ENCODE peak calls at places on chromosomes 7 and 10, in ten cellular contexts. One of them, this sample, is unnamed.
A peak's percentile ranks its signal among the peaks of the same experiment; 100 is the strongest.

GRCh38 chr10:44426247-44427034 is 41.5 kb upstream of the CXCL12 start:
- DNase-seq in uterus: no peak
- DNase-seq in heart left ventricle: no peak
- DNase-seq in tibial nerve: no peak
- DNase-seq in GM12891: no peak
- DNase-seq in stomach: no peak
- DNase-seq in IMR-90: no peak
- DNase-seq in GM12892: no peak
- DNase-seq in ovary: no peak
- DNase-seq in body of pancreas: no peak
- DNase-seq in this sample: no peak

GRCh38 chr10:62732841-62733653 is 71.5 kb upstream of the ADO start:
- DNase-seq in body of pancreas: no peak
- DNase-seq in GM12892: peak; percentile 19
- DNase-seq in GM12891: no peak
- DNase-seq in stomach: no peak
- DNase-seq in heart left ventricle: no peak
- DNase-seq in uterus: no peak
- DNase-seq in ovary: no peak
- DNase-seq in IMR-90: peak; percentile 74
- DNase-seq in tibial nerve: no peak
- DNase-seq in this sample: no peak

GRCh38 chr7:68537228-68538071 is 1060.8 kb upstream of the AUTS2 start:
- DNase-seq in uterus: no peak
- DNase-seq in stomach: no peak
- DNase-seq in GM12891: no peak
- DNase-seq in ovary: no peak
- DNase-seq in body of pancreas: no peak
- DNase-seq in GM12892: no peak
- DNase-seq in tibial nerve: no peak
- DNase-seq in IMR-90: no peak
- DNase-seq in heart left ventricle: no peak
- DNase-seq in this sample: no peak

GRCh38 chr7:76343294-76343930 is 15.4 kb downstream of the YWHAG start:
- DNase-seq in ovary: no peak
- DNase-seq in uterus: no peak
- DNase-seq in GM12891: no peak
- DNase-seq in body of pancreas: no peak
- DNase-seq in IMR-90: peak; percentile 59
- DNase-seq in tibial nerve: no peak
- DNase-seq in GM12892: no peak
- DNase-seq in stomach: no peak
- DNase-seq in heart left ventricle: no peak
- DNase-seq in this sample: no peak

GRCh38 chr10:13206546-13207443 is 27.4 kb downstream of the UCMA start:
- DNase-seq in IMR-90: peak; percentile 61
- DNase-seq in GM12892: no peak
- DNase-seq in uterus: no peak
- DNase-seq in GM12891: no peak
- DNase-seq in tibial nerve: no peak
- DNase-seq in stomach: no peak
- DNase-seq in body of pancreas: peak; percentile 13
- DNase-seq in heart left ventricle: no peak
- DNase-seq in ovary: no peak
- DNase-seq in this sample: peak; percentile 39

GRCh38 chr7:39566056-39566921 is at the start of gene YAE1:
- DNase-seq in GM12892: peak; percentile 84
- DNase-seq in body of pancreas: peak; percentile 81
- DNase-seq in ovary: peak; percentile 80
- DNase-seq in heart left ventricle: peak; percentile 87
- DNase-seq in tibial nerve: peak; percentile 62
- DNase-seq in stomach: peak; percentile 78
- DNase-seq in GM12891: peak; percentile 81
- DNase-seq in uterus: peak; percentile 66
- DNase-seq in IMR-90: peak; percentile 64
- DNase-seq in this sample: peak; percentile 79

GRCh38 chr10:114577133-114577532 is 80.9 kb downstream of the ABLIM1 start:
- DNase-seq in heart left ventricle: no peak
- DNase-seq in body of pancreas: no peak
- DNase-seq in uterus: peak; percentile 30
- DNase-seq in GM12892: no peak
- DNase-seq in IMR-90: peak; percentile 93
- DNase-seq in GM12891: no peak
- DNase-seq in stomach: no peak
- DNase-seq in tibial nerve: no peak
- DNase-seq in ovary: no peak
- DNase-seq in this sample: peak; percentile 77

GRCh38 chr10:43044444-43045245 is 32.2 kb upstream of the RET start:
- DNase-seq in GM12891: no peak
- DNase-seq in stomach: peak; percentile 17
- DNase-seq in GM12892: no peak
- DNase-seq in uterus: no peak
- DNase-seq in heart left ventricle: no peak
- DNase-seq in ovary: peak; percentile 4
- DNase-seq in tibial nerve: peak; percentile 5
- DNase-seq in IMR-90: no peak
- DNase-seq in body of pancreas: no peak
- DNase-seq in this sample: peak; percentile 6

GRCh38 chr10:88702848-88703597 is 3.0 kb upstream of the LIPK start:
- DNase-seq in ovary: no peak
- DNase-seq in GM12892: no peak
- DNase-seq in body of pancreas: peak; percentile 70
- DNase-seq in IMR-90: peak; percentile 35
- DNase-seq in tibial nerve: no peak
- DNase-seq in heart left ventricle: no peak
- DNase-seq in GM12891: no peak
- DNase-seq in uterus: no peak
- DNase-seq in stomach: peak; percentile 37
- DNase-seq in this sample: no peak

GRCh38 chr7:8149222-8149621 is 112.7 kb downstream of the ICA1 start:
- DNase-seq in heart left ventricle: no peak
- DNase-seq in uterus: no peak
- DNase-seq in stomach: no peak
- DNase-seq in tibial nerve: no peak
- DNase-seq in ovary: no peak
- DNase-seq in GM12891: no peak
- DNase-seq in body of pancreas: no peak
- DNase-seq in GM12892: no peak
- DNase-seq in IMR-90: no peak
- DNase-seq in this sample: no peak

GRCh38 chr10:13311177-13311575 is 11.3 kb upstream of the PHYH start:
- DNase-seq in ovary: no peak
- DNase-seq in stomach: no peak
- DNase-seq in GM12891: no peak
- DNase-seq in GM12892: no peak
- DNase-seq in uterus: no peak
- DNase-seq in IMR-90: peak; percentile 4
- DNase-seq in heart left ventricle: no peak
- DNase-seq in tibial nerve: no peak
- DNase-seq in body of pancreas: no peak
- DNase-seq in this sample: no peak

GRCh38 chr7:56810466-56810865 is 321.8 kb downstream of the ZNF479 start:
- DNase-seq in body of pancreas: no peak
- DNase-seq in IMR-90: no peak
- DNase-seq in tibial nerve: no peak
- DNase-seq in stomach: no peak
- DNase-seq in GM12891: no peak
- DNase-seq in ovary: no peak
- DNase-seq in uterus: no peak
- DNase-seq in GM12892: no peak
- DNase-seq in heart left ventricle: no peak
- DNase-seq in this sample: no peak

GRCh38 chr10:60917331-60918280 is 26.4 kb downstream of the RHOBTB1 start:
- DNase-seq in IMR-90: peak; percentile 27
- DNase-seq in GM12892: no peak
- DNase-seq in body of pancreas: no peak
- DNase-seq in uterus: no peak
- DNase-seq in ovary: no peak
- DNase-seq in heart left ventricle: no peak
- DNase-seq in stomach: no peak
- DNase-seq in tibial nerve: no peak
- DNase-seq in GM12891: no peak
- DNase-seq in this sample: no peak

GRCh38 chr10:79347894-79348639 is 798 bp downstream of the PPIF start:
- DNase-seq in stomach: peak; percentile 77
- DNase-seq in GM12891: peak; percentile 82
- DNase-seq in heart left ventricle: peak; percentile 77
- DNase-seq in IMR-90: peak; percentile 69
- DNase-seq in body of pancreas: peak; percentile 76
- DNase-seq in ovary: peak; percentile 78
- DNase-seq in uterus: peak; percentile 69
- DNase-seq in tibial nerve: peak; percentile 59
- DNase-seq in GM12892: peak; percentile 83
- DNase-seq in this sample: peak; percentile 80
- TF ChIP-seq POLR2A in stomach: no peak
- TF ChIP-seq POLR2A in GM12891: peak; percentile 24
- TF ChIP-seq POLR2A in heart left ventricle: no peak
- TF ChIP-seq POLR2A in IMR-90: no peak
- TF ChIP-seq POLR2A in body of pancreas: no peak
- TF ChIP-seq POLR2A in ovary: peak; percentile 10
- TF ChIP-seq POLR2A in uterus: no peak
- TF ChIP-seq POLR2A in tibial nerve: no peak
- TF ChIP-seq POLR2A in GM12892: no peak
- TF ChIP-seq POLR2A in this sample: no peak

GRCh38 chr7:33680682-33681081 is 224.7 kb upstream of the BMPER start:
- DNase-seq in stomach: no peak
- DNase-seq in body of pancreas: no peak
- DNase-seq in tibial nerve: no peak
- DNase-seq in ovary: no peak
- DNase-seq in uterus: no peak
- DNase-seq in GM12891: no peak
- DNase-seq in heart left ventricle: no peak
- DNase-seq in IMR-90: no peak
- DNase-seq in GM12892: no peak
- DNase-seq in this sample: no peak

GRCh38 chr7:33687601-33688000 is 217.7 kb upstream of the BMPER start:
- DNase-seq in heart left ventricle: no peak
- DNase-seq in uterus: no peak
- DNase-seq in stomach: no peak
- DNase-seq in GM12891: no peak
- DNase-seq in GM12892: no peak
- DNase-seq in ovary: no peak
- DNase-seq in tibial nerve: no peak
- DNase-seq in body of pancreas: no peak
- DNase-seq in IMR-90: no peak
- DNase-seq in this sample: no peak

GRCh38 chr7:33686001-33686591 is 219.2 kb upstream of the BMPER start:
- DNase-seq in GM12891: no peak
- DNase-seq in IMR-90: no peak
- DNase-seq in GM12892: no peak
- DNase-seq in tibial nerve: no peak
- DNase-seq in heart left ventricle: no peak
- DNase-seq in stomach: no peak
- DNase-seq in uterus: no peak
- DNase-seq in ovary: no peak
- DNase-seq in body of pancreas: no peak
- DNase-seq in this sample: no peak

GRCh38 chr7:33685488-33685887 is 219.9 kb upstream of the BMPER start:
- DNase-seq in ovary: no peak
- DNase-seq in IMR-90: no peak
- DNase-seq in GM12892: no peak
- DNase-seq in heart left ventricle: no peak
- DNase-seq in tibial nerve: no peak
- DNase-seq in uterus: no peak
- DNase-seq in GM12891: no peak
- DNase-seq in body of pancreas: no peak
- DNase-seq in stomach: no peak
- DNase-seq in this sample: no peak
- TF ChIP-seq POLR2A in ovary: no peak
- TF ChIP-seq POLR2A in IMR-90: no peak
- TF ChIP-seq POLR2A in GM12892: no peak
- TF ChIP-seq POLR2A in heart left ventricle: no peak
- TF ChIP-seq POLR2A in tibial nerve: no peak
- TF ChIP-seq POLR2A in uterus: no peak
- TF ChIP-seq POLR2A in GM12891: no peak
- TF ChIP-seq POLR2A in body of pancreas: no peak
- TF ChIP-seq POLR2A in stomach: no peak
- TF ChIP-seq POLR2A in this sample: no peak

DNA sequence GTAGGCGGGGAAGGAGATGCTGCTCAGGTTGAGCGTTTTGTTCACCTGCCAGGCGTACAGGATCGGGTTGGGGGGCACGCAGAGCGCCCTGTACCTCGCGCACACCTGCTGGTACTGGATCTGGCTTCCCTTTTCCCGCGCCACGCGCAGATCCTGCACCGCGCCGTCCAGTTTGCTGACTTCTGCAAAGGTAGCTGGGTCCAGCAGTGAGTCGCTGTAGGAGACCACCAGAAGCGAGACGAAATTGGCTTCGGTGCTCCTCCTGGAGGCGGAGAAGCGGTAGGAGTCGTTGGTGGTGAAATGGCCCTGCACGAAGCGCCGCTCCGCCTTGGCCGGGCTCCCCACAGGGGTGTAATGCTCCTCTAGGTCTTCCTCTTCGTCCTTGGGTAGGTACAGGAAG is 90.7 kb upstream of the RAB18 start:
- DNase-seq in GM12892: no peak
- DNase-seq in IMR-90: no peak
- DNase-seq in stomach: no peak
- DNase-seq in ovary: no peak
- DNase-seq in tibial nerve: no peak
- DNase-seq in GM12891: no peak
- DNase-seq in uterus: no peak
- DNase-seq in heart left ventricle: no peak
- DNase-seq in body of pancreas: peak; percentile 23
- DNase-seq in this sample: no peak
- TF ChIP-seq POLR2A in GM12892: no peak
- TF ChIP-seq POLR2A in IMR-90: no peak
- TF ChIP-seq POLR2A in stomach: no peak
- TF ChIP-seq POLR2A in ovary: no peak
- TF ChIP-seq POLR2A in tibial nerve: no peak
- TF ChIP-seq POLR2A in GM12891: no peak
- TF ChIP-seq POLR2A in uterus: no peak
- TF ChIP-seq POLR2A in heart left ventricle: no peak
- TF ChIP-seq POLR2A in body of pancreas: no peak
- TF ChIP-seq POLR2A in this sample: no peak

GRCh38 chr10:132307823-132308587 is at the start of gene STK32C:
- DNase-seq in uterus: peak; percentile 88
- DNase-seq in heart left ventricle: peak; percentile 95
- DNase-seq in GM12892: peak; percentile 96
- DNase-seq in stomach: peak; percentile 92
- DNase-seq in GM12891: peak; percentile 99
- DNase-seq in ovary: peak; percentile 94
- DNase-seq in IMR-90: peak; percentile 85
- DNase-seq in tibial nerve: peak; percentile 85
- DNase-seq in body of pancreas: peak; percentile 94
- DNase-seq in this sample: peak; percentile 95
- TF ChIP-seq POLR2A in uterus: peak; percentile 34
- TF ChIP-seq POLR2A in heart left ventricle: peak; percentile 49
- TF ChIP-seq POLR2A in GM12892: no peak
- TF ChIP-seq POLR2A in stomach: no peak
- TF ChIP-seq POLR2A in GM12891: no peak
- TF ChIP-seq POLR2A in ovary: no peak
- TF ChIP-seq POLR2A in IMR-90: no peak
- TF ChIP-seq POLR2A in tibial nerve: peak; percentile 80
- TF ChIP-seq POLR2A in body of pancreas: peak; percentile 17
- TF ChIP-seq POLR2A in this sample: peak; percentile 13

GRCh38 chr10:97292097-97292861 is at the start of gene ARHGAP19:
- DNase-seq in uterus: peak; percentile 98
- DNase-seq in stomach: peak; percentile 95
- DNase-seq in GM12892: peak; percentile 84
- DNase-seq in body of pancreas: peak; percentile 96
- DNase-seq in heart left ventricle: peak; percentile 98
- DNase-seq in IMR-90: peak; percentile 99
- DNase-seq in ovary: peak; percentile 94
- DNase-seq in tibial nerve: peak; percentile 90
- DNase-seq in GM12891: peak; percentile 81
- DNase-seq in this sample: peak; percentile 98
- TF ChIP-seq POLR2A in uterus: peak; percentile 83
- TF ChIP-seq POLR2A in stomach: no peak
- TF ChIP-seq POLR2A in GM12892: peak; percentile 76
- TF ChIP-seq POLR2A in body of pancreas: peak; percentile 64
- TF ChIP-seq POLR2A in heart left ventricle: peak; percentile 75
- TF ChIP-seq POLR2A in IMR-90: peak; percentile 84
- TF ChIP-seq POLR2A in ovary: peak; percentile 51
- TF ChIP-seq POLR2A in tibial nerve: peak; percentile 88
- TF ChIP-seq POLR2A in GM12891: peak; percentile 61
- TF ChIP-seq POLR2A in this sample: peak; percentile 47

This sample was measured in adrenal gland.